ENCODE peak calls at places on chromosomes 4 and X, in six cellular contexts. Y, R, E, G, T and L are unnamed samples.

GRCh38 chrX:27599928-27600327 is 9.8 kb downstream of the DCAF8L2 start:
- DNase-seq in Y (no peak), T (peak), G (no peak), R (no peak), E (no peak), L (peak)

GRCh38 chrX:19747672-19748610 is 139.5 kb downstream of the SH3KBP1 start:
- DNase-seq in R (no peak), T (no peak), G (no peak), Y (peak), E (no peak), L (no peak)

GRCh38 chr4:84531689-84532088 is 32.6 kb upstream of the NKX6-1 start:
- DNase-seq in Y (no peak), R (peak), E (no peak), G (no peak), T (no peak), L (no peak)

GRCh38 chr4:47703008-47703407 is 134.9 kb downstream of the CORIN start:
- DNase-seq in E (no peak), T (no peak), Y (no peak), G (no peak), R (no peak), L (no peak)

GRCh38 chr4:122854860-122855259 is 28.2 kb downstream of the FGF2 start:
- DNase-seq in Y (no peak), E (no peak), G (no peak), R (peak), T (no peak), L (no peak)

GRCh38 chr4:5801696-5802095 is 90.7 kb downstream of the EVC start:
- DNase-seq in Y (no peak), R (no peak), T (no peak), E (no peak), G (no peak), L (no peak)

GRCh38 chr4:150518559-150518958 is 63.4 kb upstream of the MAB21L2 start:
- DNase-seq in G (no peak), T (peak), Y (no peak), E (no peak), R (no peak), L (peak)

GRCh38 chr4:7739918-7740865 is 199.5 kb downstream of the AFAP1 start:
- DNase-seq in R (no peak), G (no peak), Y (no peak), T (no peak), E (no peak), L (no peak)

GRCh38 chr4:141567326-141567915 is 69.0 kb upstream of the IL15 start:
- DNase-seq in Y (no peak), G (no peak), E (no peak), T (no peak), R (no peak), L (no peak)

GRCh38 chr4:185865901-185866328 is 53.9 kb upstream of the SORBS2 start:
- DNase-seq in R (no peak), E (no peak), G (peak), Y (peak), T (peak), L (peak)

GRCh38 chr4:186132577-186133277 is 28.2 kb downstream of the FAM149A start:
- DNase-seq in Y (no peak), G (no peak), R (peak), E (no peak), T (peak), L (peak)

GRCh38 chr4:140884431-140885058 is 128.4 kb upstream of the TBC1D9 start:
- DNase-seq in T (peak), R (peak), E (peak), Y (peak), G (peak), L (peak)

GRCh38 chr4:84497835-84498202 is 1.3 kb downstream of the NKX6-1 start:
- DNase-seq in T (no peak), E (no peak), G (no peak), Y (no peak), R (no peak), L (no peak)

GRCh38 chr4:141669501-141669900 is 33.1 kb downstream of the IL15 start:
- DNase-seq in T (no peak), R (no peak), E (no peak), G (no peak), Y (no peak), L (no peak)

GRCh38 chr4:138308421-138308820 is 66.3 kb upstream of the SLC7A11 start:
- DNase-seq in Y (no peak), E (no peak), T (peak), R (no peak), G (no peak), L (peak)

GRCh38 chr4:188714907-188715306 is 575.7 kb downstream of the TRIML1 start:
- DNase-seq in G (no peak), T (peak), E (no peak), Y (no peak), R (no peak), L (peak)

GRCh38 chr4:125911481-125911880 is 596.7 kb downstream of the FAT4 start:
- DNase-seq in T (no peak), Y (no peak), G (no peak), R (no peak), E (no peak), L (no peak)

GRCh38 chr4:143586080-143586479 is 72.6 kb downstream of the SMARCA5 start:
- DNase-seq in E (no peak), Y (no peak), R (no peak), T (peak), G (no peak), L (peak)

GRCh38 chrX:12997898-12998687 is 23.2 kb downstream of the TMSB4X start:
- DNase-seq in Y (peak), T (no peak), E (no peak), G (no peak), R (peak), L (no peak)

GRCh38 chr4:101953949-101954348 is 163.4 kb downstream of the BANK1 start:
- DNase-seq in R (peak), G (no peak), T (peak), E (no peak), Y (no peak), L (peak)

DNA sequence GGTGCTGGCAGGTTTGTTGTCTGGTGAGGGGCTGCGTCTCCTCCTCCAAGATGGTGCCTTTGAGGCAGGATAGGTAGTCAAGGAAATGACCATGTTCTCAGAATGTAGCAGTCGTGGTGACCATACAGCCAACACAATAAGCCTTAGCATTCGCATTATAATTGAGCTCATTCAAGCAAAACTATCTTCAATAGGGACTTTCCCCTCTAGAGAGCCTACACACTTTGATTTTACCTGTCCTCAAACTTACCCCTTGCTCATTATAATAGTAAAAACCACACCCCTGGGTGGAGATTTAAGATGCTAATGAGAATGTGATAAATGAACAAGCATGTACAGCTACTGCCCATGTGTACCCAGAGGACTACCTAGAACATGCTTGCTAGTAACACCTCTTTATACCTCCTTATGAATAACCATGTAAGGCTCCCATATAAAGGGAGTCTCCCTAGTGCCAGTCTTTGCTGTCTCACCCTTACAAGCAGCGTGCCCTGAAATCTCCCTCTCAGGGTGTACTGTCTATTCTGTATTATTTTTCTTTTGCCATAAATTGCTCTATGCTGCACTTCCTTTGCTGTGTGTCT is 48.2 kb downstream of the FGFBP1 start:
- DNase-seq in Y (no peak), E (no peak), G (no peak), T (no peak), R (no peak), L (no peak)
- TF ChIP-seq CTCF in Y (no peak), E (no peak), G (no peak), T (no peak), R (no peak), L (no peak)

GRCh38 chr4:21192367-21192766 is 492.1 kb downstream of the PACRGL start:
- DNase-seq in R (no peak), T (no peak), G (no peak), Y (no peak), E (no peak), L (no peak)
- TF ChIP-seq CTCF in R (peak), T (no peak), G (no peak), Y (no peak), E (no peak), L (no peak)

GRCh38 chr4:80592950-80593349 is 257.4 kb downstream of the CFAP299 start:
- DNase-seq in E (no peak), Y (no peak), G (no peak), R (peak), T (no peak), L (no peak)
- TF ChIP-seq CTCF in E (no peak), Y (no peak), G (peak), R (peak), T (no peak), L (no peak)

DNA sequence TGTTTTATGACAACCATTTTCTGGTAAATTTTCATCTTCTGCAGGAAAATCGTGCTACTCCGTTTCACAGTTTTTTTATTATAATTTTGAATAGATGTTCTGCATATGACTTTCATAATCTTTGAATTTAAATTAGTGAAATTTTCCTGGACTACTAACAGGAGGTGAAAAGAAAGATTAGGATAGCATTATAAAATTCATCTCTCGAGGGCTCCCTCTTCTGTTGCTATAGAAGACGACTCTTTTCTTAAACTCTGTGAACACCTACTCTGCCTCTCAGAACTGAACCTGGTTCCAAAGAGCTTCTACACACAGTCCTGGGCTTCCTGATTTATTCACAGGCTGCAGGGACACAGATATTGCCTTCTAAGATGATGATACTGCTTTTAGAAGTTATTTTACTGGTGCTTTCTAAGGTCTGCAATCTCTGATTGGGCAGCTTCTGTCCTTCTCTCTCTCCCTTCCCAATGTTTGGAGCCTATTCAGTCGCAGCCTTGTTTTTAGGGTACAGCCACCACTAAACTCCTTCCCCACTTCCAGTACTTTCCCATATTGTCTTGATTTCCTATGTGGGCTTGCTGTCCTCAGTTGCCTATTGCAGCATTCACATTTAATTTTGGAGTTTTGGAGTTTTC is 10.1 kb upstream of the SAP30 start:
- DNase-seq in T (peak), Y (no peak), G (no peak), E (no peak), R (peak), L (peak)
- TF ChIP-seq CTCF in T (peak), Y (no peak), G (no peak), E (no peak), R (peak), L (peak)

DNA sequence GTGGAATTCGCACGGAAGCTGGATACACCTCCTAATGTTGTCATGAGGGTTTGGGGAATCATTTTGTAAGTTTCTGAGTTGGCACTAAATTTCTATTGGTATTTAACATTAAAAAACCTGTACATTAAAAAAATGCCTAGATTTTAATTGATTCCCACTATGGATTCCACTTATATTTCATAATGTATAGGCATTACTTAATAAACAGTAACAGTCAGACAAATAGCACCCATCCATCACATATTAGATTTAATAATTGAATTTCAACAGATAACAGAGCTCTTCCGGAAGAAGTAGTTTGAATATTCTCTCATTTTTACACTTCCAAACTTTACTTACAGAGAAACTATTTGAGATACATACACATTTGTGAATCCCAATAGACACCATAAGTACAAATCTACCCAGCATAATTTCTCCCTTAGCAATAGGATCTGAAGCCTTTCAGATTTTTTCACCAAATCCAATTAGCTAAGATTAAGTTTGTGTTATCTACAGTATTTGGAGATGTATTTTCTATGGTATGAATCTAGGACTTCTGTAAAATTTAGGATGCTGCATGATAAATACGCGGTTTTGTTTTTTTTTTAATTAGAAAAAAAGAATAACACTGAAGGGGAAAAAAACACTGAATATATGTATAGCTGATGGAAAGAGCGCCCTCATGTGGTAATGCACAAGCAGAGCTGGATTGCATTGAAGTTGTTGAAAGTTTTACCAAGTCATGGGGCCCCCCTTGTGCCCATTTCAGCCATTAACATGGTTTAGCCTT is 12.2 kb upstream of the ODAM start:
- DNase-seq in T (peak), Y (peak), E (no peak), R (peak), G (peak), L (peak)
- TF ChIP-seq CTCF in T (peak), Y (peak), E (no peak), R (peak), G (peak), L (peak)

GRCh38 chr4:113106076-113106475 is 56.6 kb downstream of the ANK2 start:
- DNase-seq in E (no peak), Y (no peak), G (no peak), R (no peak), T (peak), L (peak)
- TF ChIP-seq CTCF in E (no peak), Y (peak), G (no peak), R (peak), T (peak), L (peak)

DNA sequence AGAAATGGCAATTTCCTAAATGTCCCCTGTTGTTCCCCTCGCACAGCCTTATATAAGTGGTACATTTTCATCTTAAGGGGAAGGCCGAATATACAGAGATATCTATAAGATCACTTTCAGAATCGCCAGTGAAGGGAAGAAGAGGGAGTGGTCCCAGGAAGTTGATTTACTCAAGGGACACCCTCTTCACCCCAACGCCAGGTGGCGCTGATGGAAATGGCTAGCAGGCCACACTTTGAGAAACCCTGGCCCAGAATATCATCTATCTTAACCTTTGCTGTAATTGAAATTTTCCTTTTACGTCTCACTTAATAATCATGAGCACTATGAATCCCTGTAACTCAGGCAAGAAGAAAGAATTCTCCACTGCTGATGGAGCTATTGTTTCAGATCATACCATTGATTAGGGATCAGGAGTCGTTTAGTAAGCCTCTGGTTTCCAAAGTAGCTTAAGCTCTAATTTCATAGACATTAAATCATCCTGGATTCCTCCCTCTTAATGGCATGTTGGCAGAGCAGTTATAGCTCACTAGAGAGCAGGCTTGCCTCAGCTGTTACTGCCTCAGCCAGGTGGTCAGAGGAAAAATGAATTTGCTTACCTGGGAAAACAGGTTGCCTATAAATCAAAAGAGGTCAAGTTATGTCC is 941.3 kb upstream of the TENM3 start:
- DNase-seq in G (peak), T (peak), E (no peak), Y (peak), R (peak), L (peak)
- TF ChIP-seq CTCF in G (peak), T (peak), E (no peak), Y (peak), R (peak), L (peak)

DNA sequence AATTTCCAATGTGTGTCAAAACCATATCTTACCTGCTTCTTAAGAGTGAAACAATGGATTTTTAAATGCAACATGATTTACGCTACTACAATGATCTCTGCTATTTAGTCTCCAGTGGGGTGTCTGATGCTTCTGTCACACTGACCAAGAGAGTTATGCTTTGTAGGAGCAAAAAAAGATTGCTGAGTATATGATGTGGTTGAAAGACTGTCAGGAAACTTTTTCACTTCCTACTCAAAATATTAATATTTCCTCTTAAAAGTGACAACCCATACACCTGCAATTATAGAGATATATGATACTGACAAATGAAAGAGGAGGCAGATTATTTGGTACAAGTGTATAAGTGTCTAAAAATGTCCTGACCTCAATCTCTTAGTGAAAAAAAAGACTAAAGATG is 105.2 kb upstream of the BMP3 start:
- DNase-seq in E (no peak), G (no peak), R (no peak), T (no peak), Y (no peak), L (no peak)
- TF ChIP-seq CTCF in E (no peak), G (no peak), R (no peak), T (no peak), Y (no peak), L (no peak)

GRCh38 chr4:41644288-41644914 is 104.1 kb downstream of the PHOX2B start:
- DNase-seq in R (peak), G (peak), E (peak), T (peak), Y (peak), L (peak)
- TF ChIP-seq CTCF in R (peak), G (peak), E (no peak), T (peak), Y (peak), L (peak)